ENCODE peak calls at places on chromosomes 2 and 18, in four cellular contexts. V, U, N and Q are unnamed samples. For H3K9me3, the result is how much of the 10 kb centered on the place peaks cover.

GRCh38 chr2:11398710-11399109 is 54.3 kb upstream of the ROCK2 start:
- DNase-seq in V (no peak), U (no peak), N (no peak), Q (peak)

GRCh38 chr2:54724560-54725342 is 1.3 kb downstream of the EML6 start:
- DNase-seq in V (no peak), U (no peak), N (peak), Q (peak)

GRCh38 chr18:67517224-67517765 is 775 bp upstream of the DSEL start:
- DNase-seq in V (no peak), U (no peak), N (no peak), Q (no peak)

GRCh38 chr2:88187038-88187676 is 17.0 kb downstream of the THNSL2 start:
- DNase-seq in V (peak), U (peak), N (peak), Q (peak)

GRCh38 chr18:58896734-58897508 is 32.2 kb downstream of the ZNF532 start:
- DNase-seq in V (no peak), U (no peak), N (no peak), Q (no peak)

GRCh38 chr18:12041561-12041960 is 52.1 kb upstream of the ANKRD62 start:
- DNase-seq in V (no peak), U (peak), N (no peak), Q (no peak)

GRCh38 chr2:170145675-170146432 is 32.1 kb upstream of the MYO3B start:
- DNase-seq in V (no peak), U (no peak), N (no peak), Q (no peak)

GRCh38 chr2:104402825-104403224 is 451.1 kb upstream of the POU3F3 start:
- DNase-seq in V (no peak), U (no peak), N (no peak), Q (no peak)

GRCh38 chr2:66960161-66960560 is 437.0 kb upstream of the ETAA1 start:
- DNase-seq in V (no peak), U (no peak), N (peak), Q (no peak)

GRCh38 chr2:203548887-203549286 is 13.8 kb upstream of the RAPH1 start:
- DNase-seq in V (no peak), U (no peak), N (no peak), Q (no peak)

GRCh38 chr2:14790041-14790640 is 157.6 kb downstream of the LRATD1 start:
- DNase-seq in V (no peak), U (no peak), N (no peak), Q (no peak)

GRCh38 chr2:55133467-55134315 is 83.4 kb upstream of the RTN4 start:
- DNase-seq in V (peak), U (peak), N (peak), Q (peak)

GRCh38 chr2:30981101-30981500 is 157.1 kb downstream of the GALNT14 start:
- DNase-seq in V (no peak), U (no peak), N (no peak), Q (no peak)

GRCh38 chr2:11395971-11396689 is 51.7 kb upstream of the ROCK2 start:
- DNase-seq in V (no peak), U (no peak), N (no peak), Q (no peak)

GRCh38 chr2:240364961-240365775 is 70.3 kb upstream of the GPC1 start:
- DNase-seq in V (no peak), U (no peak), N (no peak), Q (no peak)

DNA sequence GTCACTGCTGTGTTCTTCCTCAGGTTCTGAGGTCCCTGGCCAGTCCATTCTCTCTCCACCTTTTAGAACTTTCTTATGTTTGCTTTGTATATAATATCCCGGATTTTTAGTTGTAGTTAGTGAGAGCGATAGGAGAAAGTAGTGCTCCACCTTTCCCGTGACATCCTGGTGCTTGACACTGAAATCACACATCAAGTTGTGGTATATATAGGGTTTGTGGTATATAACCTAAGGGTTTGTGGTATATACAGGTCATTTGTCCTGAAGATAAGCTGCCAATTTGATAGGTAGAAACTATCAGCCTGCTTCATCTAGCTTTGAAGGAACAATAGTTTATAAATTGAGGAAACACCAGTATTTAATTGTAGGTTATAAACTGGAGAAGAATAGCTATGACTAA is 13.1 kb downstream of the ZNF892 start:
- DNase-seq in V (no peak), U (no peak), N (no peak), Q (no peak)
- H3K9me3 ChIP-seq in V (under half), U (half or more), N (under half), Q (under half)

GRCh38 chr2:180268006-180268405 is 260.9 kb upstream of the CWC22 start:
- DNase-seq in V (no peak), U (no peak), N (no peak), Q (no peak)
- H3K9me3 ChIP-seq in V (under half), U (under half), N (under half), Q (under half)

GRCh38 chr2:153588408-153588807 is 109.8 kb upstream of the RPRM start:
- DNase-seq in V (no peak), U (no peak), N (no peak), Q (no peak)
- H3K9me3 ChIP-seq in V (under half), U (under half), N (under half), Q (under half)

GRCh38 chr2:38591152-38591551 is 11.6 kb downstream of the HNRNPLL start:
- DNase-seq in V (no peak), U (peak), N (no peak), Q (no peak)

GRCh38 chr2:38597115-38597514 is 5.6 kb downstream of the HNRNPLL start:
- DNase-seq in V (no peak), U (no peak), N (no peak), Q (peak)

GRCh38 chr2:38590053-38590452 is 12.7 kb downstream of the HNRNPLL start:
- DNase-seq in V (no peak), U (no peak), N (no peak), Q (no peak)

GRCh38 chr2:38596229-38596628 is 6.5 kb downstream of the HNRNPLL start:
- DNase-seq in V (no peak), U (no peak), N (no peak), Q (no peak)

GRCh38 chr2:38592951-38593350 is 9.8 kb downstream of the HNRNPLL start:
- DNase-seq in V (no peak), U (peak), N (no peak), Q (no peak)
- H3K9me3 ChIP-seq in V (under half), U (under half), N (under half), Q (under half)

GRCh38 chr2:119795309-119796303 is 35.9 kb downstream of the PTPN4 start:
- DNase-seq in V (no peak), U (no peak), N (no peak), Q (no peak)

GRCh38 chr2:119794237-119794636 is 34.5 kb downstream of the PTPN4 start:
- DNase-seq in V (no peak), U (no peak), N (no peak), Q (no peak)

GRCh38 chr2:119788751-119789150 is 29.0 kb downstream of the PTPN4 start:
- DNase-seq in V (no peak), U (no peak), N (no peak), Q (no peak)

GRCh38 chr2:119790466-119790865 is 30.7 kb downstream of the PTPN4 start:
- DNase-seq in V (no peak), U (no peak), N (no peak), Q (no peak)

DNA sequence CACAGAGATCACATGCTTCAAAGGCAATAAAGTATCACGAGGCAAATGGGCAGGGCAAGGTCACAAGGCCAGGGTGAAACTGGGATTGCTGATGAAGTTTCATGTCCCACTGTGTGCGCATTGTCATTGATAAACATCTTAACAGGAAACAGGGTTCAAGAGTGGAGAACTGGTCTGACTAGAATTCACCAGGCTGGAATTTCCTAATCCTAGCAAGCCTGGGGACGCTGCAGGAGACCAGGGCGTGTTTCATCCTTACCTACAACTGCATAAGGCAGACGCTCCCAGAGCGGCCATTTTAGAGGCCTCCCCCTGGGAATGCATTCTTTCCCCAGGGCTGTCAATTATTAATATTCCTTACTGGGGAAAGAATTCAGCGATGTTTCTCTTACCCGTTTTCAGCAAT is 33.2 kb downstream of the PTPN4 start:
- DNase-seq in V (no peak), U (no peak), N (peak), Q (no peak)
- H3K9me3 ChIP-seq in V (under half), U (under half), N (under half), Q (under half)